ENCODE peak calls at places on chromosomes 12 and 14, in seven cellular contexts. W is heart left ventricle, A is tibial nerve, Q is IMR-90, E is adrenal gland, X is body of pancreas, C is spleen. V is an unnamed sample.

GRCh38 chr12:68765696-68766095 is 19.7 kb downstream of the SLC35E3 start:
- DNase-seq in Q (no peak), W (no peak), X (no peak), A (no peak), E (no peak), C (no peak), V (no peak)

GRCh38 chr12:19140381-19141236 is 11.1 kb downstream of the PLEKHA5 start:
- DNase-seq in X (no peak), A (no peak), W (no peak), C (no peak), Q (no peak), E (peak; percentile 23), V (no peak)

GRCh38 chr12:111304642-111305071 is 64.2 kb downstream of the PHETA1 start:
- DNase-seq in A (no peak), Q (no peak), W (no peak), C (no peak), X (no peak), E (no peak), V (peak; percentile 67)

GRCh38 chr12:1920436-1920835 is 2.0 kb upstream of the CACNA2D4 start:
- DNase-seq in C (peak; percentile 63), W (no peak), E (no peak), X (no peak), Q (no peak), A (no peak), V (no peak)

GRCh38 chr12:52946797-52947547 is 1.9 kb upstream of the KRT18 start:
- DNase-seq in W (no peak), X (peak; percentile 73), E (peak; percentile 47), A (no peak), Q (no peak), C (no peak), V (no peak)

GRCh38 chr14:101480022-101480746 is 81.1 kb upstream of the DIO3 start:
- DNase-seq in X (peak; percentile 1), C (peak; percentile 41), W (no peak), Q (no peak), E (no peak), A (no peak), V (no peak)

GRCh38 chr12:41361791-41362190 is 173.7 kb downstream of the PDZRN4 start:
- DNase-seq in X (no peak), E (no peak), C (no peak), A (no peak), W (no peak), Q (no peak), V (no peak)

GRCh38 chr14:27528328-27528727 is 930.5 kb upstream of the NOVA1 start:
- DNase-seq in E (no peak), W (no peak), Q (no peak), C (no peak), A (no peak), X (no peak), V (no peak)

GRCh38 chr14:54697806-54698205 is 130.9 kb downstream of the SAMD4A start:
- DNase-seq in X (no peak), C (no peak), Q (no peak), A (no peak), E (no peak), W (no peak), V (no peak)

GRCh38 chr12:127355061-127355820 is 911.7 kb upstream of the TMEM132C start:
- DNase-seq in Q (no peak), C (no peak), A (no peak), E (peak; percentile 17), W (no peak), X (no peak), V (no peak)
- TF ChIP-seq POLR2A in Q (no peak), C (no peak), A (no peak), E (no peak), W (no peak), X (no peak), V (no peak)

DNA sequence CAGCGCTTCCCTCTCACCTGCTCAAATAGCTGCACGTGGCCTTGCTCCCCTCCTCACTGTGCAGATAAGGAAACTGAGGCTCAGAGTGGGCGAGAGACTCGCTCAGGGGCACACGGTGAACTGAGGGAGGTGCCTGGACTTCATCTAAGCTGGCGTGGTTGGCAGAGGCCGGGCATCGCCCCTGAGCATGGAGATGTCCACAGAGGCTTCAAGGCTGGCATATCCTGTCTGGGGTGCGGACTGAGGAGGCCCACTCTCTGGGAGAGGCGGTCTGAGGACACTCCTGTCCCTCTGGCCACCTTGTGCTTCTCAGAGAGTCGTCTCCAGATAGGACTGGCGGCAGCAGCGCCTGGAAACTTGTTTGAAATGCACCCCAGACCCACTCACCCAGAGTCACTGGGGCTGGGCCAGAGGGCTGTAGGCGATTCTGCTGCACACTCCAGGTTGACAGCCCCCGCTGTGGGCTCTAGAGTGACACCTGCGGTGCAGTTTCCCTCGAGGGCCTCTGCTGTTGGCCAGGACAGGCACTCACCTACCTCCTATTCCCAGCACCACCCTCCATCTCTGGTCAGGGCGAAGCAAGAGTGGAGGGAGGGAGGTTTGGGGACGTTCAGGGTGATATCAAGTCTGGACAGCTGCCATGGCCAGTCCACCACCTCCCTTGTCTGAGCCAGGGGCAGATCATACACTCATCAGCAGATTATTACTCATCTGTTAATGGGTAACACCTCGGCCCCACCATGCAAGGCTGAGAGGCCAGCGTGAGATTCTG is 11.2 kb upstream of the LBHD2 start:
- DNase-seq in W (no peak), Q (no peak), X (peak; percentile 77), E (no peak), A (no peak), C (peak; percentile 75), V (peak; percentile 56)
- TF ChIP-seq POLR2A in W (no peak), Q (no peak), X (no peak), E (no peak), A (no peak), C (no peak), V (no peak)

GRCh38 chr14:104681689-104682074 is 7.7 kb upstream of the INF2 start:
- DNase-seq in A (peak; percentile 68), W (peak; percentile 92), C (peak; percentile 88), E (peak; percentile 86), X (peak; percentile 80), Q (peak; percentile 81), V (no peak)
- TF ChIP-seq POLR2A in A (no peak), W (no peak), C (no peak), E (peak; percentile 33), X (no peak), Q (no peak), V (no peak)

GRCh38 chr12:57454566-57455373 is at the start of gene INHBE:
- DNase-seq in Q (peak; percentile 96), X (no peak), A (no peak), E (no peak), W (no peak), C (peak; percentile 72), V (peak; percentile 55)
- TF ChIP-seq POLR2A in Q (no peak), X (no peak), A (no peak), E (no peak), W (no peak), C (no peak), V (no peak)

DNA sequence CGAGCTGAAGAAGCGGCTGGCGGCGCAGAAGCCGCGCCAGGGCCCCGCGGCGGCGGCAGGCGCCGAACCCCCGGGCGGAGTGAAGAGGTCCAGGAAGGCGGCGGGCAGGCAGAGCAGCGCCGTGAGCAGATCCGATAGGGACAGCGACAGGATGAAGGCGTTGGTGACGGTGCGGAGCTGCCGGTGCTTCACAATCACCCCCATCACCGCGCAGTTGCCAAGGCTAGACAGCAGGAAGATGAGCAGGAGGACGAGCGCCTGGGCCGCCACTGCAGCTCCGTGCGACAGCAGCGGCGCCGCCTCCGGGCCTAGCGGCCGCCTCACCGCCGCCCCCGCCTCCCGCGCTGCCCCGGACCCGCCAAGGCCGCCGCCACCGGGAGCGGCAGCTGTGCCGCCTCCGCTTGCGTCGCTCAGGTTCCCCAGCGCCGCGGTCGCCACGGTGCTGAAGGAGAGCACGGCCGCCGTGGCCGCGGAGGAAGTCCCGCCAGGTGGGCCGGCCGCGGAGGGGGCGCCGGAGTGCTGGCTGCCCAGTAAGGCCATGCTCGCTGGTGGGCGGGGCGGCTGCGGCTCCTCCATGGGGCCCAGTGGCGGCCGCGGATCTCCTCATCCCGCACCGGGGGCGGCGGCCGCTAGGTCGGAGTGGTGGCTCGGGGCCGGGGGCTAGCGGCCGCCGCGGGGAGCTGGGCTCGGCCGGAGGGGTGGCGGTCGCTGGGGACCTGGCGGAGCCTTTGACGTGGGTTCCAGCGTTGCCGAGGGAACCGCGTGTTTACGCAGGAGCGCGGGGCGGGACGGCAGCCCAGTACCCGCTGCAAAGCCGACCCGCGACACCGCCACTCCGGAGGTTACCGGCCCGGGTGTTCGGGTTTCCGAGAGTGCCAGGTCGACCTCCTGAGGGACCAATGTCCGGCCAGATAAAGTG is at the start of gene GPR135:
- DNase-seq in C (peak; percentile 92), X (peak; percentile 76), E (peak; percentile 80), A (peak; percentile 40), Q (peak; percentile 56), W (peak; percentile 73), V (peak; percentile 80)
- TF ChIP-seq POLR2A in C (no peak), X (peak; percentile 16), E (peak; percentile 29), A (no peak), Q (no peak), W (no peak), V (no peak)

GRCh38 chr14:75030147-75030546 is 21.1 kb downstream of the MLH3 start:
- DNase-seq in A (no peak), X (no peak), E (no peak), Q (no peak), C (no peak), W (no peak), V (no peak)

GRCh38 chr14:75025876-75026275 is 23.2 kb downstream of the EIF2B2 start:
- DNase-seq in E (no peak), X (no peak), A (no peak), W (no peak), Q (no peak), C (no peak), V (peak; percentile 16)

GRCh38 chr14:75023108-75023507 is 20.4 kb downstream of the EIF2B2 start:
- DNase-seq in A (no peak), Q (peak; percentile 62), E (no peak), W (no peak), C (no peak), X (no peak), V (no peak)

GRCh38 chr14:75022655-75023054 is 19.9 kb downstream of the EIF2B2 start:
- DNase-seq in A (no peak), Q (no peak), E (no peak), X (no peak), W (peak; percentile 73), C (no peak), V (peak; percentile 51)

GRCh38 chr14:75025082-75025481 is 22.4 kb downstream of the EIF2B2 start:
- DNase-seq in E (no peak), C (no peak), X (no peak), Q (peak; percentile 69), A (no peak), W (no peak), V (peak; percentile 62)
- TF ChIP-seq POLR2A in E (no peak), C (no peak), X (no peak), Q (no peak), A (no peak), W (no peak), V (no peak)

V was measured in erythroblast.